ENCODE peak calls at places on chromosomes 5 and 9, in seven cellular contexts. C is iPS DF 6.9; U is A549; O is heart right ventricle; G is CD8-positive, alpha-beta T cell; Q is fibroblast of lung; N is CD8-positive, alpha-beta memory T cell. S is an unnamed sample.

GRCh38 chr9:132546148-132547051 is 36.0 kb upstream of the BARHL1 start:
- DNase-seq in C (peak; percentile 54), U (peak; percentile 50), O (peak; percentile 23), G (no peak), Q (peak; percentile 26), N (no peak), S (no peak)

GRCh38 chr5:176740131-176740701 is 70.1 kb upstream of the UNC5A start:
- DNase-seq in C (no peak), U (no peak), O (no peak), G (no peak), Q (no peak), N (no peak), S (no peak)

GRCh38 chr5:8598356-8598755 is 729.4 kb downstream of the MTRR start:
- DNase-seq in C (no peak), U (no peak), O (no peak), G (no peak), Q (no peak), N (no peak), S (no peak)

GRCh38 chr9:72038890-72039410 is 21.5 kb downstream of the C9orf57 start:
- DNase-seq in C (peak; percentile 73), U (peak; percentile 74), O (peak; percentile 60), G (peak; percentile 47), Q (peak; percentile 49), N (peak; percentile 45), S (peak; percentile 18)

GRCh38 chr5:64836190-64836750 is 67.5 kb downstream of the CWC27 start:
- DNase-seq in C (no peak), U (no peak), O (no peak), G (no peak), Q (peak; percentile 17), N (no peak), S (no peak)

GRCh38 chr9:77163889-77164288 is 13.4 kb upstream of the VPS13A start:
- DNase-seq in C (no peak), U (no peak), O (no peak), G (no peak), Q (peak; percentile 45), N (no peak), S (no peak)

GRCh38 chr5:172744106-172745104 is 26.6 kb downstream of the DUSP1 start:
- DNase-seq in C (no peak), U (no peak), O (no peak), G (no peak), Q (no peak), N (no peak), S (no peak)

GRCh38 chr9:115944166-115944948 is 209.2 kb upstream of the PAPPA start:
- DNase-seq in C (peak; percentile 2), U (peak; percentile 88), O (peak; percentile 62), G (no peak), Q (peak; percentile 100), N (no peak), S (no peak)

GRCh38 chr5:53479045-53479655 is 1.3 kb upstream of the FST start:
- DNase-seq in C (no peak), U (no peak), O (no peak), G (no peak), Q (no peak), N (no peak), S (no peak)

GRCh38 chr5:122951658-122952057 is 84.9 kb downstream of the PPIC start:
- DNase-seq in C (no peak), U (no peak), O (no peak), G (no peak), Q (no peak), N (no peak), S (no peak)

GRCh38 chr5:58912102-58912501 is 329.2 kb downstream of the RAB3C start:
- DNase-seq in C (no peak), U (no peak), O (no peak), G (no peak), Q (no peak), N (no peak), S (no peak)

GRCh38 chr9:6864102-6864501 is 106.3 kb downstream of the KDM4C start:
- DNase-seq in C (no peak), U (no peak), O (no peak), G (no peak), Q (no peak), N (no peak), S (no peak)

GRCh38 chr5:168770036-168770498 is 190.9 kb upstream of the PANK3 start:
- DNase-seq in C (no peak), U (no peak), O (no peak), G (no peak), Q (no peak), N (no peak), S (no peak)

GRCh38 chr9:33137271-33137670 is 29.9 kb downstream of the B4GALT1 start:
- DNase-seq in C (no peak), U (no peak), O (no peak), G (no peak), Q (no peak), N (no peak), S (no peak)

GRCh38 chr9:78441822-78442431 is 145.0 kb downstream of the PSAT1 start:
- DNase-seq in C (no peak), U (no peak), O (no peak), G (no peak), Q (no peak), N (no peak), S (no peak)

GRCh38 chr9:78438765-78439164 is 141.8 kb downstream of the PSAT1 start:
- DNase-seq in C (no peak), U (no peak), O (no peak), G (no peak), Q (no peak), N (no peak), S (no peak)

GRCh38 chr9:78439192-78439865 is 142.4 kb downstream of the PSAT1 start:
- DNase-seq in C (peak; percentile 87), U (peak; percentile 69), O (peak; percentile 66), G (peak; percentile 38), Q (peak; percentile 83), N (peak; percentile 32), S (peak; percentile 72)

GRCh38 chr9:78441396-78441795 is 144.5 kb downstream of the PSAT1 start:
- DNase-seq in C (no peak), U (no peak), O (no peak), G (no peak), Q (no peak), N (no peak), S (no peak)

DNA sequence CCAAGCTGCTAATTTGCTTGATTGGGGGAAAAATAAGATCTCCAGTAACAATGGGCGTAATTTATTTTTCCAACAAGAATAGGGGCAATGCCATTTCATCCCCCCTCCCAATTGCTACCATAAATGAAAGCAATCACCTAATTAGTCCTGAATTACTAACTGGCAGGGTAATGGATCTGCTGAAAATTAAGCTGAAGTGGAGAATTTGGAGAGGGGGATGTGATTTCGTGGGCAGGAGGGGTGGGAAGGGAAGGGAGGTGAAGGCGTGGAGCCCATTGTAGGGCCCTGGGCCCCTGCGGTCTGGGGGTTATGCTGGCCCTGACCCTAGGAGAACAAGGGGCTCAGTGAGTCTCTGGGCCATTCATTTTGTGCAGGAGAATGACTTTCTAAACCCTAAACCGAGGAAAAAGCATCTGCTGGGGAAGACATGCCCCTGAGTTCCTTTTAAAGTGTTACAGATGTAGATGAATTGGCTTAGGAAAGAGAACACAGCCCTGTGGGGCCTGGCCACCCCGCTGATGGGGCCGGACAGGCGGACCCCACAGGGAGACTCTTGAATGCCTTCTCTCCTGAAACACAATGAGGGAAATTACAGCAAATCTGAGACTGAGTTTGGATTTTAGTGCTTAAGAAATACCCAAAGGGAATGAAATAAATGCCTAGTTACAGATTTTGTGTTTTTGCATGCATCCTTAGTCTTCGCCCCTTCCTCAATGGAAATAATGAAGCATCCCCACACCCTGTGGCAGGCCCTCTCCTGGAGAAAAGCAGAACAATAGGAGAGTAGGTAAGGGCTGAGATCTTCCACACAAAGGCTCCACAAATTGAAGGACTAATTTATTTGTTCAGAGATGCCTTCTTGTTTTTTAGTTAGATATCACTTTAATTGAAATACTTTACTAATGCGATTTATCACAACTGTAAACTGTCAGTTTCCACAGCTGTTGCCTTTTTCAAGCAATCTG is 143.2 kb downstream of the PSAT1 start:
- DNase-seq in C (no peak), U (no peak), O (no peak), G (no peak), Q (no peak), N (no peak), S (no peak)
- H3K27ac ChIP-seq in C (no peak overlapping the region), U (peak overlapping the region; percentile 24), O (no peak overlapping the region), G (no peak overlapping the region), Q (no peak overlapping the region), N (no peak overlapping the region), S (no peak overlapping the region)

GRCh38 chr9:107638496-107638895 is 148.9 kb upstream of the KLF4 start:
- DNase-seq in C (no peak), U (no peak), O (no peak), G (no peak), Q (no peak), N (no peak), S (no peak)
- H3K9me3 ChIP-seq in C (no peaks in the 10 kb centered on the region), U (no peaks in the 10 kb centered on the region), O (no peaks in the 10 kb centered on the region), G (no peaks in the 10 kb centered on the region), Q (no peaks in the 10 kb centered on the region), N (no peaks in the 10 kb centered on the region), S (no peaks in the 10 kb centered on the region)

GRCh38 chr5:135566422-135567416 is 12.1 kb downstream of the CXCL14 start:
- DNase-seq in C (no peak), U (no peak), O (no peak), G (no peak), Q (no peak), N (no peak), S (no peak)
- H3K27ac ChIP-seq in C (no peak overlapping the region), U (no peak overlapping the region), O (no peak overlapping the region), G (no peak overlapping the region), Q (no peak overlapping the region), N (no peak overlapping the region), S (no peak overlapping the region)

GRCh38 chr5:6184481-6184880 is 193.9 kb downstream of the MED10 start:
- DNase-seq in C (no peak), U (no peak), O (no peak), G (no peak), Q (no peak), N (no peak), S (no peak)
- H3K9me3 ChIP-seq in C (no peaks in the 10 kb centered on the region), U (no peaks in the 10 kb centered on the region), O (no peaks in the 10 kb centered on the region), G (no peaks in the 10 kb centered on the region), Q (no peaks in the 10 kb centered on the region), N (no peaks in the 10 kb centered on the region), S (no peaks in the 10 kb centered on the region)

GRCh38 chr9:135090547-135090946 is 3.1 kb downstream of the OLFM1 start:
- DNase-seq in C (no peak), U (no peak), O (no peak), G (no peak), Q (no peak), N (no peak), S (no peak)

GRCh38 chr9:135087899-135088347 is 455 bp downstream of the OLFM1 start:
- DNase-seq in C (no peak), U (no peak), O (no peak), G (no peak), Q (no peak), N (no peak), S (no peak)

GRCh38 chr9:135090081-135090480 is 2.6 kb downstream of the OLFM1 start:
- DNase-seq in C (no peak), U (no peak), O (no peak), G (no peak), Q (no peak), N (no peak), S (no peak)

GRCh38 chr9:135088348-135088978 is 995 bp downstream of the OLFM1 start:
- DNase-seq in C (no peak), U (no peak), O (no peak), G (no peak), Q (no peak), N (no peak), S (no peak)

GRCh38 chr9:135088979-135089847 is 1.7 kb downstream of the OLFM1 start:
- DNase-seq in C (no peak), U (no peak), O (no peak), G (no peak), Q (no peak), N (no peak), S (no peak)
- H3K27ac ChIP-seq in C (no peak overlapping the region), U (no peak overlapping the region), O (no peak overlapping the region), G (no peak overlapping the region), Q (no peak overlapping the region), N (no peak overlapping the region), S (no peak overlapping the region)

S was measured in CD4-positive, CD25-positive, alpha-beta regulatory T cell.